ENCODE peak calls at places on chromosomes 11 and 22, in eight cellular contexts. A is tibial nerve, E is H1, U is transverse colon, I is esophagus muscularis mucosa, H is cardiac muscle cell, J is lower lobe of right lung, R is thyroid gland. T is an unnamed sample. For H3K36me3, the result is how much of the 10 kb centered on the place peaks cover.

GRCh38 chr11:13082588-13082987 is 73.5 kb downstream of the RASSF10 start:
- DNase-seq in A (no peak), E (no peak), U (no peak), I (peak), H (no peak), J (no peak), R (no peak), T (no peak)

GRCh38 chr11:11171285-11171684 is 181.8 kb downstream of the CSNK2A3 start:
- DNase-seq in A (no peak), E (no peak), U (no peak), I (peak), H (peak), J (no peak), R (no peak), T (no peak)

GRCh38 chr22:47175151-47175760 is 412.8 kb downstream of the TBC1D22A start:
- DNase-seq in A (peak), E (no peak), U (peak), I (no peak), H (peak), J (no peak), R (peak), T (peak)

GRCh38 chr22:49795521-49795920 is 32.2 kb downstream of the BRD1 start:
- DNase-seq in A (no peak), E (no peak), U (no peak), I (no peak), H (no peak), J (no peak), R (no peak), T (no peak)

GRCh38 chr11:14455648-14456430 is 43.8 kb downstream of the COPB1 start:
- DNase-seq in A (no peak), E (no peak), U (no peak), I (no peak), H (no peak), J (no peak), R (no peak), T (no peak)

GRCh38 chr11:112613051-112613972 is 347.9 kb upstream of the NCAM1 start:
- DNase-seq in A (no peak), E (no peak), U (no peak), I (no peak), H (peak), J (no peak), R (no peak), T (peak)

GRCh38 chr11:34576331-34576730 is 44.6 kb upstream of the EHF start:
- DNase-seq in A (no peak), E (no peak), U (no peak), I (peak), H (no peak), J (no peak), R (no peak), T (no peak)

GRCh38 chr11:132523929-132524328 is 1008.4 kb downstream of the OPCML start:
- DNase-seq in A (no peak), E (no peak), U (no peak), I (peak), H (no peak), J (no peak), R (no peak), T (no peak)

GRCh38 chr11:99015634-99016454 is 4.9 kb upstream of the CNTN5 start:
- DNase-seq in A (no peak), E (no peak), U (no peak), I (no peak), H (peak), J (no peak), R (no peak), T (no peak)

GRCh38 chr11:6488831-6489230 is 7.5 kb downstream of the TIMM10B start:
- DNase-seq in A (no peak), E (no peak), U (no peak), I (no peak), H (no peak), J (no peak), R (no peak), T (no peak)
- H3K36me3 ChIP-seq in A (under half), E (under half), U (under half), I (half or more), H (under half), J (half or more), R (under half), T (under half)

DNA sequence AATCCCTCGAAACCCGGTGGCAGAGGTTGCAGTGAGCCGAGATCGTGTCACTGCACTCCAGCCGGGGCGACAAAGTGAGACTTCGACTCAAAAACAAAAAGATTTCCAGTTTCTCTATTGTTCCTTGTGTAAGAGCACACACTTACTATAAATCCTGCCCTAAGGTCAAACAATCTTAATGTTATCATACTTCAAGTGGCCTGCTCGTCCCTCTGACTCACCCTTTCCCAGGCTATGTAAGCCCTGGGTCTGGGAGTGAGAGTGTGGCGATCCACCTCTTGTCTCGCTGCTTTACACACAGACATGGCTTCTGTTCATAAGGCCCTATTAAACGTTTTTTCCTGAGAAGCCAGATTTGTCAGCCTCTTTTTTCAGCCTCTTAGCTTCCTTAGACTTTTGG is 24.4 kb upstream of the A4GALT start:
- DNase-seq in A (no peak), E (no peak), U (no peak), I (no peak), H (peak), J (no peak), R (no peak), T (no peak)
- H3K27ac ChIP-seq in A (no peak), E (no peak), U (peak), I (no peak), H (no peak), J (peak), R (peak), T (no peak)

GRCh38 chr22:20829735-20830134 is 28.9 kb downstream of the PI4KA start:
- DNase-seq in A (no peak), E (no peak), U (no peak), I (no peak), H (no peak), J (no peak), R (no peak), T (no peak)
- H3K36me3 ChIP-seq in A (under half), E (under half), U (under half), I (half or more), H (under half), J (half or more), R (under half), T (under half)

DNA sequence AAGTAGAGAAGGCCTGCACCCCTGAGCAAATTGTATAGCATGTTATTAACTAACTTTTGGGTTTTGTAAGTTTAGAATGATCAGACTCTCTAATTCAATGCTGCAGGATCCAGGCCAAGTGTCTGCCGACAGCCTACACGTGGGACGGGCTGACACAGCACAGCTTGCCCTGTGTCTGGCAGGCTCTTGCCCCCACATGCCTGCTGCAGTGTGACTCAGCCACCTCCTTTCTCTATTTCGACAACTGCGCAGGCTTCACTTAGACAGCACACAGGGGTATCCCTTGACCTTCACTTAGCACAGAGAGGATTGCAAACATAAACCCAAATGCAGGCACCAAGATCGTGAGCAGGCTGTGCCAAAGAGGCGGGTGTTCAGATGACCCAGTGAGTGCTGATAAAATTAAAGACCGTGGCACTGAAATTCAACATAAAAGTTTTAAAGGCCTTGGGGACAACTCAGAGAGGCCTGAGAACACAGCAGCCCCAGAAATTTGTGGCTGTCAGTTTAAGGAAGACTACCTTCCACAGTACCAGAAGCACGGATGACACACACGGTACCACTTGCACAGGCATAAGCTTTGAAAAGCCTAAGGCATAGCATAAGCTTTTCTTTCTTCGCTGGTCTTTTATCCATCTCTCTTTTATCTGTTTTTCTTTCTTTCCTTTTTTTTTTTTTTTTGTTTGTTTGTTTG is 37.8 kb downstream of the SCN3B start:
- DNase-seq in A (no peak), E (no peak), U (peak), I (no peak), H (peak), J (no peak), R (no peak), T (peak)
- H3K27ac ChIP-seq in A (no peak), E (no peak), U (no peak), I (peak), H (no peak), J (no peak), R (no peak), T (no peak)

GRCh38 chr22:29341056-29341848 is 25.8 kb upstream of the RASL10A start:
- DNase-seq in A (no peak), E (no peak), U (no peak), I (no peak), H (no peak), J (no peak), R (no peak), T (no peak)

GRCh38 chr22:29342577-29343312 is 27.2 kb upstream of the RASL10A start:
- DNase-seq in A (no peak), E (no peak), U (no peak), I (no peak), H (no peak), J (no peak), R (peak), T (peak)

GRCh38 chr22:29342177-29342576 is 26.7 kb upstream of the RASL10A start:
- DNase-seq in A (no peak), E (no peak), U (no peak), I (no peak), H (no peak), J (no peak), R (no peak), T (no peak)

GRCh38 chr22:29340566-29340965 is 25.1 kb upstream of the RASL10A start:
- DNase-seq in A (no peak), E (no peak), U (no peak), I (no peak), H (no peak), J (no peak), R (no peak), T (no peak)

DNA sequence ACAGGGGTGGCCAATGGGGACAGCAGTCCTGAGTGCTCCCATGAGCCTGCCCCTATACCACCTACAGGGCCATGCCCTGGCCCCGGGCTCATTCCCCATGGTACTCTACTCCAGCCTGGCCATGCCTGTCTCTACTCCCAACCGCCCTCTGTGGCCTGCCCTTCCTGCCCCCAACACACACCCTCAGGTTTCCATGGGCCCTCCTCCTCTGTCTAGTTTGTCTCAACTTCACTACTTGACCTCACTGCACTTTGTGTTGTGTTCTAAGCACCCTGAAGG is 26.3 kb upstream of the RASL10A start:
- DNase-seq in A (no peak), E (no peak), U (no peak), I (no peak), H (no peak), J (no peak), R (no peak), T (no peak)
- H3K36me3 ChIP-seq in A (under half), E (under half), U (under half), I (half or more), H (under half), J (half or more), R (under half), T (under half)

DNA sequence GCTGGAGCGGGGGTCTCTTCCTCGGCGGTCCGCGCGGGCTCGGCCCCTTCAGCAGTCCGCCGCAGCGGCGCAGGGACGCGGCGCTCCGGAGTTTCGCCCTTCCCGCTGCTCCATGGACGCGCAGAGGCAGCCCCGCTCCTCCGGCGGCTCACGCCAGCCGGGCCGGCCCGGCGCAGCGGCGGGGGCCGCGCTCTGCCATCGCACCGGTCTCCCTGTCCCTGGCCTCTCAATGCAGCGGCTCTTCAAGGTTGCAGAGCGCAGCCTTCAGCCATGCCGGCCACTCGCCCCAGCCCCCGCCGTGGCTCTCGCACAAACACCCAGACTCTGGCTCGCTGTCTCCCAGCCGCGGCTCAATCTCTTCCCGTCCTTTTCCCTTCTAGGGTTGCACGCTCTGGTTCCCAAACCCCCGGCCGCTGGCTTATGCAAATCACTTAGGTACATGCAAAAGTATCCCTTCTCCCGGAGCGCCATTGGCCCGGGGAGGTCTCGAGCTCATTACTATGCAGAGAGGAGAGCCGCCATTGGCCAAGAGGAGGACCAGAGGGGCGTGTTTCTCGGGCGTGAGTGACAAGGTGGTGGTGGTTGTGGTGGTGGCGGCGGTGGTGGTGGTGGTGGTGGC is at the start of gene LGR4:
- DNase-seq in A (peak), E (peak), U (peak), I (peak), H (peak), J (peak), R (peak), T (peak)
- H3K27ac ChIP-seq in A (peak), E (peak), U (peak), I (peak), H (peak), J (peak), R (peak), T (peak)

DNA sequence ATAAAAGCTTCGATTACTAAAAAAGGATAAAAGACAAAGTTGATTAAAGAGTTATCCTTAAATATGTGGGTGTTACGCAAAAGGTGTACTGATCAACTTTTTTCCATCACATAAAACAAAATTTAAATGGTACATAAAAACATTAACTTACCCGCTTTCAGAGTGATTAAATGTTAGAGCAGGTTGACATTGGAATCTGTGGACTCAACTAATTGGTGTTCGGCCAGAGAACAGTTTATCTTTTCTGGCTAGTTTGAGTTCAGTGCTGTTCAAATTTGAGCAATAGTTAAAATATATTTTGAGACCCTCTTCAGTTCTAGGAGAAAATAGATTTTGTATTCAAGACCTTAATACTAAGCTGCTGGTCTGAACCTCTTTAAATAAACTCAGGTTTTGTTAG is 56.1 kb downstream of the ATM start:
- DNase-seq in A (no peak), E (no peak), U (no peak), I (no peak), H (no peak), J (no peak), R (no peak), T (no peak)
- H3K36me3 ChIP-seq in A (under half), E (under half), U (under half), I (under half), H (under half), J (half or more), R (under half), T (under half)

DNA sequence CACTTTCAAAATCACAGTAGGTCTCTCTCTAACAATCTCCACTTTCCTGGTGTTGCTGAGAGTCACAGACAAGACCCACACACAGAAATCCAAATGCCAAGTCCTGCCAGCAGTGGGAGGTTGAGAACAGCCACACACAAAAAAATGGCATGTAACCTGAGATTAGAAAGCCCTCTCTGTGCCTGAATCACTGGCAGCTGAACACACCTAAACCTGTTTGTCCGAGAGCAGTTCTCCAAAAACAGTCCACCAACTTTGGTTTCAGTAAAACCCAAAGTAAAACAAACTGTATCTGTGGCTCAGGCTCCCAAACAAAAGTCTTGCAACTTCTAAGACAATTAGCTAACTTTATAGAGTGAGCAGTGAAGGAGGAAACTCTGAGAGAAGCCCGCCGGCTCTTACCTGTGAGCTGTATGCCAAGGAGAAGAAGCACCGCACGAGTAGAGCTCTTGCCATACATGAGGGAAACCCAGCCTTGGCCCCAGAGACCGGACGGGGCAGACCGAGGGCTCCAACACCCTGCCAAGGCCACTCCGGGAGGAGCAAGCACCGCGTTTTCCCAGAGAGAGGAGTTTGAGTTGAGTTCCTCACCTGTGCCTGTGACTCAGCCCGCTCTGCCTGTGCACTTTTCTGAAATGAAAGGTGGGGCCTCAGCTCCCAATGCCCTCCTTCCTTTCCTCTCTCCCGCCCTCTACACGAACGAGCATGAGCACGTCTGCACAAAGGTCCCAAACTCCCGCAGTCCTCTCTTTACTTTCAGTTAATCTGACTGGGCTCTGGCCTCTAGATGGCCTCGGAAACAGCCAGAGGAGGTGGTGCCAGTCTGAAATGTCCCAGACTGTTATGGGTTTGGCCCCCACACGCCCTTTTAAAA is at the start of gene MPZL2:
- DNase-seq in A (no peak), E (no peak), U (peak), I (no peak), H (no peak), J (peak), R (peak), T (peak)
- H3K27ac ChIP-seq in A (no peak), E (no peak), U (peak), I (peak), H (no peak), J (peak), R (peak), T (peak)

DNA sequence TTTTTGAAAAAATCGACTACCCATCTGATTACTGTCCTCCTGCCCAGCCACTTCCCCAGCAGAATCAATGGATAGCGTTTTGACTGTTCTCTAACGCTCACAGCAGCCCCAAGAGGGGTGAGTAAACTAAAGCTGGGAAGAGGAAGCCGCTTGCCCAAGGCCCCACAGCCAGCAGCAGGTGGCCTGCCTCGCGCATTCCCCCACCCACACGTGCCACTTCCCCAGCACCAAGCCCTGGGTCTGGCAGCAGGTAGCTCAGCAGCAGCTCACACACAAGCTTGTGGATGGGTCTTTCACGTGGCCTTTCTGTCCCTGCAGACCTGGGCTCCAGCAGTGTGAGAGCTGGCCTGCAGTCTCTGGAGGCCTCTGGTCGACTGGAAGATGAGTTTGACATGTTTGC is 34.3 kb downstream of the TOM1 start:
- DNase-seq in A (no peak), E (no peak), U (no peak), I (no peak), H (no peak), J (no peak), R (no peak), T (no peak)
- H3K36me3 ChIP-seq in A (under half), E (under half), U (under half), I (half or more), H (under half), J (half or more), R (half or more), T (under half)